ENCODE peak calls at places on chromosomes 11 and 22, in five cellular contexts. T is kidney tubule cell, X is GM03348, H is left ventricle myocardium inferior, I is HFF-Myc. O is an unnamed sample.
A peak's percentile ranks its signal among the peaks of the same experiment; 100 is the strongest.

GRCh38 chr11:44203270-44204043 is 106.5 kb downstream of the ALX4 start:
- DNase-seq in T (no peak), X (no peak), H (peak; percentile 24), I (no peak), O (no peak)

GRCh38 chr11:35357893-35358292 is 61.5 kb downstream of the SLC1A2 start:
- DNase-seq in T (peak; percentile 48), X (no peak), H (no peak), I (no peak), O (no peak)

GRCh38 chr11:69387409-69387885 is 93.5 kb downstream of the MYEOV start:
- DNase-seq in T (peak; percentile 82), X (no peak), H (no peak), I (no peak), O (peak; percentile 25)

GRCh38 chr11:115580927-115581680 is 76.9 kb upstream of the CADM1 start:
- DNase-seq in T (no peak), X (no peak), H (peak; percentile 53), I (peak; percentile 6), O (no peak)

GRCh38 chr11:76667856-76668255 is 2.7 kb downstream of the LRRC32 start:
- DNase-seq in T (no peak), X (no peak), H (no peak), I (no peak), O (no peak)

GRCh38 chr11:106670069-106670468 is 348.2 kb downstream of the GUCY1A2 start:
- DNase-seq in T (no peak), X (no peak), H (no peak), I (no peak), O (no peak)

GRCh38 chr11:90747057-90747456 is 524.2 kb upstream of the CHORDC1 start:
- DNase-seq in T (peak; percentile 90), X (no peak), H (no peak), I (no peak), O (no peak)

GRCh38 chr22:38017272-38017920 is 33.0 kb upstream of the SOX10 start:
- DNase-seq in T (peak; percentile 43), X (peak; percentile 79), H (peak; percentile 87), I (peak; percentile 35), O (no peak)

GRCh38 chr22:40189979-40190378 is 12.3 kb downstream of the TNRC6B start:
- DNase-seq in T (peak; percentile 16), X (no peak), H (no peak), I (no peak), O (no peak)

GRCh38 chr22:47376322-47376700 is 613.9 kb downstream of the TBC1D22A start:
- DNase-seq in T (no peak), X (no peak), H (no peak), I (no peak), O (no peak)

GRCh38 chr11:100445231-100445735 is 241.8 kb upstream of the ARHGAP42 start:
- DNase-seq in T (peak; percentile 24), X (no peak), H (no peak), I (no peak), O (no peak)

GRCh38 chr11:60993611-60994010 is 22.1 kb downstream of the CD6 start:
- DNase-seq in T (no peak), X (no peak), H (no peak), I (no peak), O (no peak)

GRCh38 chr22:48742191-48742555 is 1085.5 kb downstream of the BRD1 start:
- DNase-seq in T (no peak), X (no peak), H (no peak), I (no peak), O (no peak)

GRCh38 chr11:69380921-69381581 is 87.1 kb downstream of the MYEOV start:
- DNase-seq in T (no peak), X (no peak), H (no peak), I (no peak), O (no peak)

GRCh38 chr22:42428025-42428424 is 4.2 kb downstream of the NFAM1 start:
- DNase-seq in T (no peak), X (no peak), H (no peak), I (no peak), O (no peak)

GRCh38 chr11:86247608-86248007 is 3.1 kb downstream of the EED start:
- DNase-seq in T (peak; percentile 4), X (no peak), H (no peak), I (no peak), O (no peak)

GRCh38 chr11:6203327-6203726 is 2.0 kb upstream of the C11orf42 start:
- DNase-seq in T (no peak), X (no peak), H (no peak), I (no peak), O (no peak)

GRCh38 chr22:43289976-43290663 is 53.1 kb downstream of the SCUBE1 start:
- DNase-seq in T (peak; percentile 14), X (no peak), H (peak; percentile 57), I (no peak), O (no peak)

GRCh38 chr11:117720061-117720511 is 76.9 kb downstream of the DSCAML1 start:
- DNase-seq in T (no peak), X (no peak), H (no peak), I (no peak), O (no peak)

GRCh38 chr11:94786264-94787126 is 18.3 kb downstream of the AMOTL1 start:
- DNase-seq in T (peak; percentile 49), X (peak; percentile 41), H (no peak), I (no peak), O (no peak)

GRCh38 chr11:47861762-47862161 is 13.6 kb upstream of the NUP160 start:
- DNase-seq in T (peak; percentile 62), X (peak; percentile 46), H (no peak), I (no peak), O (peak; percentile 49)

GRCh38 chr11:77547863-77548551 is 41.7 kb upstream of the AQP11 start:
- DNase-seq in T (peak; percentile 71), X (peak; percentile 73), H (no peak), I (peak; percentile 59), O (peak; percentile 42)

GRCh38 chr11:28459912-28460311 is 351.7 kb downstream of the METTL15 start:
- DNase-seq in T (no peak), X (no peak), H (no peak), I (no peak), O (no peak)

GRCh38 chr11:64319421-64319761 is 1.5 kb downstream of the PRDX5 start:
- DNase-seq in T (no peak), X (no peak), H (no peak), I (no peak), O (no peak)

GRCh38 chr11:1819115-1819514 is 15.7 kb upstream of the SYT8 start:
- DNase-seq in T (no peak), X (no peak), H (no peak), I (no peak), O (no peak)

GRCh38 chr11:27460571-27460970 is 12.0 kb downstream of the LGR4 start:
- DNase-seq in T (peak; percentile 67), X (no peak), H (no peak), I (no peak), O (peak; percentile 53)

GRCh38 chr22:24875862-24876506 is 70.0 kb downstream of the SGSM1 start:
- DNase-seq in T (peak; percentile 7), X (no peak), H (no peak), I (no peak), O (no peak)

GRCh38 chr11:3109921-3110706 is 52.9 kb upstream of the CARS1 start:
- DNase-seq in T (peak; percentile 37), X (peak; percentile 87), H (no peak), I (no peak), O (no peak)

GRCh38 chr11:1272531-1272930 is 36.9 kb downstream of the TOLLIP start:
- DNase-seq in T (no peak), X (no peak), H (no peak), I (no peak), O (no peak)

GRCh38 chr22:45341503-45341902 is 31.8 kb downstream of the FAM118A start:
- DNase-seq in T (no peak), X (no peak), H (no peak), I (no peak), O (no peak)

GRCh38 chr11:73753938-73754337 is 6.9 kb downstream of the RAB6A start:
- DNase-seq in T (no peak), X (no peak), H (no peak), I (no peak), O (no peak)

GRCh38 chr11:37259734-37260133 is 661.7 kb upstream of the RAG2 start:
- DNase-seq in T (no peak), X (no peak), H (no peak), I (no peak), O (no peak)

GRCh38 chr11:9803685-9804413 is 140.0 kb downstream of the SWAP70 start:
- DNase-seq in T (no peak), X (no peak), H (no peak), I (no peak), O (no peak)

O was measured in RCC 7860.